ENCODE peak calls at places on chromosomes 16 and 17, in six cellular contexts. P is psoas muscle, B is lower leg skin, V is fibroblast of mammary gland, A is fibroblast of pulmonary artery, T is AG04450. W is an unnamed sample.

GRCh38 chr16:71723537-71724319 is 773 bp downstream of the PHLPP2 start:
- DNase-seq in T (no peak), P (peak), B (peak), A (peak), V (peak), W (no peak)

GRCh38 chr17:1872254-1872653 is 42.4 kb downstream of the RPA1 start:
- DNase-seq in V (no peak), A (no peak), P (no peak), B (no peak), T (no peak), W (no peak)

GRCh38 chr16:1061769-1062505 is 10.6 kb upstream of the SSTR5 start:
- DNase-seq in V (no peak), A (no peak), B (no peak), T (no peak), P (no peak), W (no peak)

GRCh38 chr16:47732806-47733150 is 271.6 kb downstream of the PHKB start:
- DNase-seq in V (peak), P (no peak), A (peak), B (no peak), T (peak), W (peak)

GRCh38 chr17:33292184-33292980 is 713 bp downstream of the ASIC2 start:
- DNase-seq in V (peak), P (peak), T (no peak), A (peak), B (no peak), W (no peak)

GRCh38 chr17:72517413-72518237 is 396.8 kb downstream of the SOX9 start:
- DNase-seq in A (peak), T (no peak), P (no peak), V (no peak), B (no peak), W (no peak)

GRCh38 chr17:41060052-41060604 is at the start of gene KRTAP2-3:
- DNase-seq in V (peak), P (no peak), B (no peak), A (peak), T (peak), W (peak)

GRCh38 chr17:14331200-14331981 is 30.5 kb downstream of the HS3ST3B1 start:
- DNase-seq in B (no peak), V (no peak), P (no peak), A (no peak), T (no peak), W (no peak)

GRCh38 chr17:2398655-2399571 is 1.9 kb downstream of the MNT start:
- DNase-seq in T (no peak), B (no peak), P (peak), V (peak), A (peak), W (no peak)

GRCh38 chr17:73782231-73782630 is 138.0 kb upstream of the SDK2 start:
- DNase-seq in P (no peak), T (no peak), V (no peak), B (no peak), A (no peak), W (no peak)

GRCh38 chr16:66026211-66026610 is 340.3 kb upstream of the CDH5 start:
- DNase-seq in P (no peak), V (peak), B (no peak), A (peak), T (no peak), W (no peak)

GRCh38 chr16:84976644-84977400 is 34.5 kb downstream of the ZDHHC7 start:
- DNase-seq in B (peak), A (peak), T (no peak), P (peak), V (no peak), W (no peak)

GRCh38 chr16:7086842-7087616 is 245.6 kb upstream of the RBFOX1 start:
- DNase-seq in P (peak), V (no peak), A (no peak), B (no peak), T (no peak), W (no peak)

GRCh38 chr17:43834106-43834505 is 1.2 kb upstream of the MPP3 start:
- DNase-seq in T (no peak), B (peak), V (peak), A (peak), P (no peak), W (peak)

GRCh38 chr17:48961516-48962233 is 6.7 kb downstream of the GIP start:
- DNase-seq in T (no peak), P (no peak), V (peak), A (peak), B (no peak), W (no peak)

GRCh38 chr16:873243-873661 is 72.7 kb upstream of the GNG13 start:
- DNase-seq in B (no peak), V (no peak), A (no peak), T (no peak), P (peak), W (no peak)

GRCh38 chr16:73068546-73069401 is 20.8 kb upstream of the ZFHX3 start:
- DNase-seq in V (peak), B (no peak), P (peak), A (peak), T (peak), W (peak)

GRCh38 chr16:69924777-69925191 is 26.4 kb upstream of the CLEC18A start:
- DNase-seq in T (peak), V (peak), A (peak), P (peak), B (no peak), W (no peak)

GRCh38 chr16:24151482-24151939 is 104.6 kb upstream of the CACNG3 start:
- DNase-seq in T (no peak), B (no peak), A (no peak), V (no peak), P (no peak), W (no peak)

GRCh38 chr17:43211480-43212402 is at the start of gene TMEM106A:
- DNase-seq in T (peak), P (peak), A (peak), B (peak), V (peak), W (peak)

GRCh38 chr16:12086861-12087260 is 110.3 kb downstream of the SNX29 start:
- DNase-seq in B (no peak), V (no peak), P (no peak), T (no peak), A (no peak), W (no peak)

GRCh38 chr17:80270104-80270503 is 9.5 kb downstream of the RNF213 start:
- DNase-seq in B (no peak), T (no peak), P (no peak), A (no peak), V (no peak), W (no peak)

GRCh38 chr17:50241431-50241830 is 32.8 kb upstream of the TMEM92 start:
- DNase-seq in P (no peak), B (no peak), T (no peak), A (no peak), V (no peak), W (no peak)

GRCh38 chr17:1289695-1290094 is 10.2 kb downstream of the TRARG1 start:
- DNase-seq in P (no peak), V (no peak), B (no peak), T (no peak), A (no peak), W (no peak)

GRCh38 chr16:5188318-5189025 is 90.9 kb upstream of the EEF2KMT start:
- DNase-seq in B (no peak), V (no peak), A (no peak), P (no peak), T (no peak), W (no peak)

GRCh38 chr17:39573447-39574298 is 34.0 kb downstream of the NEUROD2 start:
- DNase-seq in T (no peak), P (peak), V (peak), A (peak), B (peak), W (no peak)
- H3K4me3 ChIP-seq in T (peak), P (peak), V (peak), A (peak), B (peak), W (peak)

GRCh38 chr17:30920282-30920681 is 1.5 kb upstream of the ADAP2 start:
- DNase-seq in B (no peak), A (peak), P (peak), V (no peak), T (peak), W (no peak)
- TF ChIP-seq CTCF in B (no peak), A (peak), P (no peak), V (no peak), T (peak), W (no peak)

GRCh38 chr17:61410555-61411089 is 11.0 kb downstream of the TBX2 start:
- DNase-seq in T (peak), A (peak), B (no peak), P (peak), V (peak), W (no peak)
- H3K4me3 ChIP-seq in T (peak), A (no peak), B (no peak), P (peak), V (peak), W (no peak)

GRCh38 chr17:9324864-9325263 is 250.8 kb downstream of the STX8 start:
- DNase-seq in B (peak), P (no peak), A (peak), T (no peak), V (peak), W (no peak)
- TF ChIP-seq CTCF in B (no peak), P (no peak), A (peak), T (no peak), V (no peak), W (no peak)

GRCh38 chr17:7336240-7337175 is at the start of gene ACAP1:
- DNase-seq in A (no peak), T (no peak), V (no peak), P (no peak), B (no peak), W (no peak)
- H3K4me3 ChIP-seq in A (no peak), T (no peak), V (no peak), P (no peak), B (no peak), W (no peak)

DNA sequence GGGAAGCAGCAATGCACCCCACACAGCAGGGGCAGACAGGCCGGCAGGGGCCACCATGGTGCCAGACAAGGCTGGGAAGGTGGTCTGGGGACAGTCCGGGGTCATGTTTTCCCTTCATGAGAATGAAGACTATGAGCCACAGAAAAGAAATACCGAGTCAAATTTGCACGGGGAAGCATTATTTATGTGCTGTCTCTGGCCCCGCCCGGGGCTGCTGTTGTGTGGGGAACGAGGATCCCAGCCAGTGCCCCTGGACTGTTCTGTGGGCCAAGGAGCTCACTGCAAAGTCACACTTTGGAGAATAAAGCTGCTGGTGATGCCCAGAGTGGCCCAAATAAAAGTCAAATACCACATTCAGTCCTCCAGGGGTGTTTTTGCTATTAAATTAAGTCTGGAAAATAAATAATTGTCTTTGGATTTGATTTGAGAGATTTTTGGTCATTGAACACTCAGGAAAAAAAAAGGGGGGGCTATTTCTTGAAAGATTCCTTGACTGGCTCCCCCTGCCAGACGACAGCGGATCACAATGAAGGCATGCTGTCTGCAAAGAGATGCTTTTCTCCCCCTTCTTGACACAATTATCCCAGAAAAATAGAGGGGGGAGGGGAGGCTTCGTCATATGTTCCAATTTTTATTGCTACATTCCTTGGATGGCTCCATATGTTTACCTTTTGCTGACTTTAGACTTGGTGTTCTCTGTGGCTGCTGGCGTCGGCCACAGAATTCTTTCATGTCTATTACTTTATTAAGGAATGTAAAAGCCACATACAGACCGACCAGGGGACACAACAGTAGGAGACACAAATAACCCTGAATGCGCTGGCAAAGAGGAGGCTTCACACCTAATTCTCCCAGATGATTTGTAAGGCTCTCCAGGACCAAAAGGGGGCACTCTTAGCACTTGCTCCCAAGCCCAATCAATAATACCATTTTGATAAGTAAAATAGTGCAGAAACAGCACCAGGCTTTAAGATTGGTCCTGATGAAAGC is 27.1 kb upstream of the ANKFN1 start:
- DNase-seq in A (peak), T (peak), B (peak), P (no peak), V (peak), W (peak)
- TF ChIP-seq CTCF in A (peak), T (peak), B (no peak), P (peak), V (peak), W (peak)

GRCh38 chr17:64009571-64010402 is 10.6 kb downstream of the ICAM2 start:
- DNase-seq in P (no peak), T (no peak), A (peak), V (peak), B (no peak), W (no peak)
- H3K4me3 ChIP-seq in P (no peak), T (no peak), A (no peak), V (no peak), B (no peak), W (no peak)

W was measured in AG04449.